ENCODE peak calls at places on chromosomes 16 and 17, in nine cellular contexts. S, N, H, A, F, D, O, W and P are unnamed samples.

GRCh38 chr17:75250009-75250471 is 11.4 kb downstream of the GGA3 start:
- DNase-seq in N (no peak), O (no peak), W (no peak), A (peak), D (peak), F (no peak), H (peak), S (peak), P (peak)

GRCh38 chr17:57366558-57367351 is 110.4 kb downstream of the MSI2 start:
- DNase-seq in D (peak), H (no peak), N (no peak), F (no peak), O (no peak), S (no peak), A (no peak), W (no peak), P (no peak)

GRCh38 chr16:54677551-54677950 is 253.1 kb upstream of the IRX5 start:
- DNase-seq in F (no peak), N (no peak), W (no peak), A (no peak), H (no peak), O (no peak), S (no peak), D (no peak), P (no peak)

GRCh38 chr17:31510273-31511175 is 119.0 kb downstream of the RAB11FIP4 start:
- DNase-seq in A (no peak), N (no peak), W (no peak), S (no peak), H (no peak), F (no peak), O (no peak), D (no peak), P (no peak)

GRCh38 chr17:51445934-51446333 is 185.6 kb downstream of the UTP18 start:
- DNase-seq in S (no peak), O (no peak), F (no peak), W (no peak), D (no peak), A (no peak), N (no peak), H (no peak), P (no peak)

GRCh38 chr17:16922386-16923096 is 49.4 kb downstream of the TNFRSF13B start:
- DNase-seq in H (no peak), F (no peak), N (no peak), D (no peak), W (no peak), A (no peak), S (no peak), O (no peak), P (no peak)

GRCh38 chr16:30434852-30435251 is 5.0 kb upstream of the DCTPP1 start:
- DNase-seq in N (no peak), H (no peak), S (no peak), W (no peak), D (no peak), A (no peak), O (no peak), F (no peak), P (no peak)

GRCh38 chr17:30316736-30317135 is 17.1 kb downstream of the TMIGD1 start:
- DNase-seq in F (no peak), D (no peak), W (no peak), A (no peak), N (no peak), S (no peak), O (no peak), H (no peak), P (no peak)

GRCh38 chr16:52095466-52095865 is 451.5 kb downstream of the TOX3 start:
- DNase-seq in A (no peak), N (no peak), S (no peak), W (no peak), D (no peak), H (no peak), O (peak), F (no peak), P (peak)

GRCh38 chr16:85386467-85387170 is 226.5 kb upstream of the GSE1 start:
- DNase-seq in N (no peak), D (no peak), W (no peak), H (no peak), O (no peak), S (no peak), F (no peak), A (no peak), P (no peak)

GRCh38 chr16:77271532-77272426 is 72.6 kb downstream of the SYCE1L start:
- DNase-seq in H (no peak), W (no peak), A (no peak), F (no peak), O (no peak), N (no peak), S (no peak), D (no peak), P (no peak)

GRCh38 chr16:10385725-10386516 is at the start of gene ATF7IP2:
- DNase-seq in N (peak), O (peak), W (peak), D (peak), A (peak), H (peak), S (no peak), F (peak), P (peak)

GRCh38 chr16:1447965-1448364 is 3.6 kb upstream of the CCDC154 start:
- DNase-seq in O (no peak), A (no peak), H (no peak), D (no peak), N (no peak), S (no peak), W (no peak), F (no peak), P (no peak)

GRCh38 chr16:21158208-21159110 is at the start of gene LDAF1:
- DNase-seq in O (peak), H (peak), F (no peak), N (peak), A (peak), W (peak), S (peak), D (peak), P (no peak)

GRCh38 chr17:79983456-79983855 is 52.2 kb downstream of the TBC1D16 start:
- DNase-seq in F (no peak), S (no peak), W (no peak), D (no peak), H (no peak), A (no peak), N (no peak), O (no peak), P (no peak)

GRCh38 chr17:17693253-17693954 is 12.1 kb downstream of the RAI1 start:
- DNase-seq in D (no peak), F (no peak), H (no peak), A (no peak), N (peak), S (peak), W (no peak), O (no peak), P (peak)

GRCh38 chr17:50205931-50206505 is 4.6 kb upstream of the COL1A1 start:
- DNase-seq in D (no peak), N (no peak), S (no peak), W (no peak), F (no peak), O (no peak), H (peak), A (no peak), P (no peak)

GRCh38 chr16:48542020-48542473 is 67.9 kb downstream of the N4BP1 start:
- DNase-seq in F (no peak), D (peak), O (no peak), A (no peak), S (peak), W (no peak), H (peak), N (no peak), P (peak)

GRCh38 chr16:79437764-79438728 is 162.5 kb downstream of the MAF start:
- DNase-seq in A (no peak), O (no peak), N (peak), W (no peak), D (no peak), H (no peak), S (no peak), F (peak), P (no peak)

GRCh38 chr17:77349976-77350830 is 209.4 kb downstream of the SEC14L1 start:
- DNase-seq in F (no peak), H (no peak), D (peak), O (no peak), N (no peak), A (no peak), W (no peak), S (no peak), P (no peak)

GRCh38 chr17:62807812-62808575 is at the start of gene MARCHF10:
- DNase-seq in S (peak), H (no peak), A (peak), F (no peak), D (no peak), N (no peak), O (peak), W (no peak), P (no peak)

GRCh38 chr17:19726615-19727376 is 10.4 kb upstream of the SLC47A2 start:
- DNase-seq in N (no peak), F (no peak), S (no peak), H (no peak), A (no peak), O (no peak), W (no peak), D (peak), P (no peak)

GRCh38 chr17:5283531-5284315 is 1.6 kb downstream of the RABEP1 start:
- DNase-seq in O (no peak), S (peak), H (peak), D (peak), A (no peak), N (no peak), F (no peak), W (no peak), P (peak)

GRCh38 chr17:35788504-35788998 is 6.9 kb downstream of the MMP28 start:
- DNase-seq in F (no peak), H (peak), O (no peak), S (no peak), A (no peak), W (no peak), N (no peak), D (peak), P (peak)

GRCh38 chr17:82491533-82491932 is 28.0 kb upstream of the FOXK2 start:
- DNase-seq in D (no peak), S (no peak), O (no peak), W (no peak), H (no peak), A (no peak), N (no peak), F (no peak), P (no peak)

GRCh38 chr17:76515291-76515949 is 14.2 kb upstream of the RHBDF2 start:
- DNase-seq in A (peak), W (peak), O (peak), S (no peak), H (peak), N (no peak), D (peak), F (no peak), P (peak)

GRCh38 chr17:82876149-82876548 is 36.3 kb upstream of the ZNF750 start:
- DNase-seq in F (no peak), D (no peak), S (peak), O (no peak), N (no peak), A (no peak), W (no peak), H (no peak), P (peak)

GRCh38 chr16:27803775-27804549 is 254.0 kb downstream of the KATNIP start:
- DNase-seq in A (no peak), H (no peak), S (no peak), O (no peak), N (no peak), D (no peak), W (no peak), F (no peak), P (no peak)

GRCh38 chr17:42577532-42578281 is at the start of gene PSMC3IP:
- DNase-seq in W (peak), N (peak), F (peak), D (peak), S (peak), O (peak), H (peak), A (peak), P (peak)